ENCODE peak calls at places on chromosomes 12 and 14, in six cellular contexts. H is pulmonary artery endothelial cell; B is iPS-NIHi11; D is trophoblast cell; F is activated naive CD8-positive, alpha-beta T cell treated with anti-CD3 and anti-CD28 coated beads for 36 hours; Q is H54. X is an unnamed sample.
A peak's percentile ranks its signal among the peaks of the same experiment; 100 is the strongest.

GRCh38 chr12:308511-308910 is 45.9 kb upstream of the SLC6A13 start:
- DNase-seq in Q (no peak), F (no peak), D (no peak), B (no peak), H (no peak), X (no peak)

GRCh38 chr14:64654072-64654899 is 49.9 kb upstream of the PLEKHG3 start:
- DNase-seq in D (no peak), B (no peak), H (peak; percentile 13), F (no peak), Q (peak; percentile 71), X (no peak)

GRCh38 chr14:99574099-99574880 is 29.7 kb downstream of the CCDC85C start:
- DNase-seq in H (no peak), B (peak; percentile 46), D (peak; percentile 88), F (no peak), Q (peak; percentile 71), X (no peak)

GRCh38 chr12:92312463-92312970 is 166.9 kb upstream of the BTG1 start:
- DNase-seq in D (no peak), B (no peak), Q (no peak), F (no peak), H (no peak), X (no peak)

GRCh38 chr14:50395448-50395847 is 1.2 kb downstream of the CDKL1 start:
- DNase-seq in Q (no peak), F (no peak), B (no peak), D (no peak), H (no peak), X (no peak)

GRCh38 chr12:53101931-53102781 is 1.1 kb upstream of the SOAT2 start:
- DNase-seq in F (no peak), H (no peak), D (no peak), Q (no peak), B (peak; percentile 6), X (no peak)

GRCh38 chr14:104247336-104248202 is 109.2 kb downstream of the KIF26A start:
- DNase-seq in B (no peak), D (no peak), F (no peak), Q (no peak), H (no peak), X (no peak)

GRCh38 chr12:48145981-48146380 is 11.3 kb downstream of the ASB8 start:
- DNase-seq in H (no peak), B (no peak), Q (no peak), D (no peak), F (no peak), X (no peak)

GRCh38 chr14:45621731-45622130 is 368.7 kb upstream of the MIS18BP1 start:
- DNase-seq in D (no peak), F (no peak), H (no peak), B (no peak), Q (no peak), X (no peak)

GRCh38 chr14:92931681-92932447 is 8.9 kb downstream of the CHGA start:
- DNase-seq in H (no peak), D (no peak), F (no peak), B (no peak), Q (no peak), X (no peak)

GRCh38 chr12:124518051-124518932 is 49.1 kb downstream of the NCOR2 start:
- DNase-seq in B (peak; percentile 70), H (peak; percentile 97), D (no peak), F (no peak), Q (peak; percentile 94), X (no peak)

GRCh38 chr14:21068521-21069387 is 1.4 kb upstream of the ARHGEF40 start:
- DNase-seq in D (peak; percentile 46), F (peak; percentile 50), Q (no peak), H (no peak), B (peak; percentile 49), X (peak; percentile 67)

GRCh38 chr14:94174622-94175402 is 690 bp downstream of the PPP4R4 start:
- DNase-seq in B (peak; percentile 28), F (no peak), H (no peak), D (no peak), Q (no peak), X (peak; percentile 72)

X was measured in H1.